ENCODE peak calls at places on chromosomes 4 and X, in seven cellular contexts. One of them, this sample, is unnamed.

GRCh38 chr4:169774466-169775445 is 17.0 kb upstream of the HPF1 start:
- DNase-seq in spleen: peak; percentile 76
- DNase-seq in IMR-90: no peak
- DNase-seq in esophagus squamous epithelium: no peak
- DNase-seq in gastrocnemius medialis: no peak
- DNase-seq in right lobe of liver: no peak
- DNase-seq in tibial nerve: no peak
- DNase-seq in this sample: no peak

GRCh38 chr4:101597204-101597603 is 193.3 kb upstream of the BANK1 start:
- DNase-seq in spleen: no peak
- DNase-seq in IMR-90: no peak
- DNase-seq in esophagus squamous epithelium: no peak
- DNase-seq in gastrocnemius medialis: no peak
- DNase-seq in right lobe of liver: no peak
- DNase-seq in tibial nerve: no peak
- DNase-seq in this sample: no peak

GRCh38 chrX:13845721-13846378 is 29.0 kb upstream of the GPM6B start:
- DNase-seq in spleen: no peak
- DNase-seq in IMR-90: no peak
- DNase-seq in esophagus squamous epithelium: no peak
- DNase-seq in gastrocnemius medialis: peak; percentile 28
- DNase-seq in right lobe of liver: no peak
- DNase-seq in tibial nerve: no peak
- DNase-seq in this sample: no peak

GRCh38 chr4:79875500-79875899 is 197.5 kb downstream of the ANTXR2 start:
- DNase-seq in spleen: no peak
- DNase-seq in IMR-90: no peak
- DNase-seq in esophagus squamous epithelium: no peak
- DNase-seq in gastrocnemius medialis: no peak
- DNase-seq in right lobe of liver: no peak
- DNase-seq in tibial nerve: no peak
- DNase-seq in this sample: no peak

GRCh38 chrX:34875204-34875603 is 67.4 kb upstream of the FAM47B start:
- DNase-seq in spleen: no peak
- DNase-seq in IMR-90: peak; percentile 75
- DNase-seq in esophagus squamous epithelium: no peak
- DNase-seq in gastrocnemius medialis: peak; percentile 60
- DNase-seq in right lobe of liver: no peak
- DNase-seq in tibial nerve: no peak
- DNase-seq in this sample: no peak

GRCh38 chr4:89572224-89572858 is 264.6 kb downstream of the SNCA start:
- DNase-seq in spleen: no peak
- DNase-seq in IMR-90: no peak
- DNase-seq in esophagus squamous epithelium: no peak
- DNase-seq in gastrocnemius medialis: no peak
- DNase-seq in right lobe of liver: no peak
- DNase-seq in tibial nerve: no peak
- DNase-seq in this sample: no peak

GRCh38 chrX:23752740-23753435 is 9.8 kb upstream of the ACOT9 start:
- DNase-seq in spleen: no peak
- DNase-seq in IMR-90: peak; percentile 62
- DNase-seq in esophagus squamous epithelium: no peak
- DNase-seq in gastrocnemius medialis: no peak
- DNase-seq in right lobe of liver: no peak
- DNase-seq in tibial nerve: no peak
- DNase-seq in this sample: no peak

GRCh38 chr4:1246901-1247810 is 1.8 kb downstream of the CTBP1 start:
- DNase-seq in spleen: peak; percentile 85
- DNase-seq in IMR-90: no peak
- DNase-seq in esophagus squamous epithelium: no peak
- DNase-seq in gastrocnemius medialis: peak; percentile 15
- DNase-seq in right lobe of liver: peak; percentile 47
- DNase-seq in tibial nerve: no peak
- DNase-seq in this sample: peak; percentile 19

GRCh38 chrX:13778916-13779315 is 38.0 kb downstream of the GPM6B start:
- DNase-seq in spleen: no peak
- DNase-seq in IMR-90: peak; percentile 74
- DNase-seq in esophagus squamous epithelium: no peak
- DNase-seq in gastrocnemius medialis: peak; percentile 13
- DNase-seq in right lobe of liver: no peak
- DNase-seq in tibial nerve: no peak
- DNase-seq in this sample: no peak

GRCh38 chrX:19172741-19173140 is 50.5 kb upstream of the ADGRG2 start:
- DNase-seq in spleen: no peak
- DNase-seq in IMR-90: no peak
- DNase-seq in esophagus squamous epithelium: no peak
- DNase-seq in gastrocnemius medialis: no peak
- DNase-seq in right lobe of liver: no peak
- DNase-seq in tibial nerve: no peak
- DNase-seq in this sample: no peak

GRCh38 chr4:31065086-31065485 is 344.9 kb downstream of the PCDH7 start:
- DNase-seq in spleen: no peak
- DNase-seq in IMR-90: no peak
- DNase-seq in esophagus squamous epithelium: no peak
- DNase-seq in gastrocnemius medialis: no peak
- DNase-seq in right lobe of liver: no peak
- DNase-seq in tibial nerve: no peak
- DNase-seq in this sample: no peak

GRCh38 chrX:21487832-21488231 is 113.6 kb downstream of the CNKSR2 start:
- DNase-seq in spleen: no peak
- DNase-seq in IMR-90: peak; percentile 13
- DNase-seq in esophagus squamous epithelium: no peak
- DNase-seq in gastrocnemius medialis: no peak
- DNase-seq in right lobe of liver: no peak
- DNase-seq in tibial nerve: no peak
- DNase-seq in this sample: no peak

GRCh38 chr4:168859888-168860694 is 150.0 kb downstream of the CBR4 start:
- DNase-seq in spleen: no peak
- DNase-seq in IMR-90: peak; percentile 62
- DNase-seq in esophagus squamous epithelium: no peak
- DNase-seq in gastrocnemius medialis: no peak
- DNase-seq in right lobe of liver: no peak
- DNase-seq in tibial nerve: no peak
- DNase-seq in this sample: no peak

GRCh38 chr4:139454111-139454600 is at the start of gene RAB33B:
- DNase-seq in spleen: no peak
- DNase-seq in IMR-90: peak; percentile 86
- DNase-seq in esophagus squamous epithelium: no peak
- DNase-seq in gastrocnemius medialis: no peak
- DNase-seq in right lobe of liver: no peak
- DNase-seq in tibial nerve: peak; percentile 85
- DNase-seq in this sample: no peak
- TF ChIP-seq POLR2A in spleen: no peak
- TF ChIP-seq POLR2A in IMR-90: no peak
- TF ChIP-seq POLR2A in esophagus squamous epithelium: peak; percentile 96
- TF ChIP-seq POLR2A in gastrocnemius medialis: peak; percentile 85
- TF ChIP-seq POLR2A in right lobe of liver: peak; percentile 90
- TF ChIP-seq POLR2A in tibial nerve: peak; percentile 90
- TF ChIP-seq POLR2A in this sample: peak; percentile 79

GRCh38 chr4:36757623-36758311 is 476.4 kb downstream of the DTHD1 start:
- DNase-seq in spleen: no peak
- DNase-seq in IMR-90: no peak
- DNase-seq in esophagus squamous epithelium: no peak
- DNase-seq in gastrocnemius medialis: no peak
- DNase-seq in right lobe of liver: no peak
- DNase-seq in tibial nerve: no peak
- DNase-seq in this sample: no peak

GRCh38 chr4:36758312-36758690 is 476.9 kb downstream of the DTHD1 start:
- DNase-seq in spleen: no peak
- DNase-seq in IMR-90: no peak
- DNase-seq in esophagus squamous epithelium: no peak
- DNase-seq in gastrocnemius medialis: no peak
- DNase-seq in right lobe of liver: no peak
- DNase-seq in tibial nerve: no peak
- DNase-seq in this sample: no peak

GRCh38 chr4:36761625-36762024 is 480.2 kb downstream of the DTHD1 start:
- DNase-seq in spleen: no peak
- DNase-seq in IMR-90: no peak
- DNase-seq in esophagus squamous epithelium: no peak
- DNase-seq in gastrocnemius medialis: no peak
- DNase-seq in right lobe of liver: no peak
- DNase-seq in tibial nerve: no peak
- DNase-seq in this sample: no peak

GRCh38 chr4:36763814-36764213 is 480.7 kb upstream of the NWD2 start:
- DNase-seq in spleen: no peak
- DNase-seq in IMR-90: no peak
- DNase-seq in esophagus squamous epithelium: no peak
- DNase-seq in gastrocnemius medialis: no peak
- DNase-seq in right lobe of liver: no peak
- DNase-seq in tibial nerve: no peak
- DNase-seq in this sample: no peak

GRCh38 chr4:36758779-36759178 is 477.4 kb downstream of the DTHD1 start:
- DNase-seq in spleen: no peak
- DNase-seq in IMR-90: no peak
- DNase-seq in esophagus squamous epithelium: no peak
- DNase-seq in gastrocnemius medialis: no peak
- DNase-seq in right lobe of liver: no peak
- DNase-seq in tibial nerve: no peak
- DNase-seq in this sample: no peak
- H3K4me3 ChIP-seq in spleen: no peak overlapping the region
- H3K4me3 ChIP-seq in IMR-90: no peak overlapping the region
- H3K4me3 ChIP-seq in esophagus squamous epithelium: no peak overlapping the region
- H3K4me3 ChIP-seq in gastrocnemius medialis: no peak overlapping the region
- H3K4me3 ChIP-seq in right lobe of liver: no peak overlapping the region
- H3K4me3 ChIP-seq in tibial nerve: no peak overlapping the region
- H3K4me3 ChIP-seq in this sample: no peak overlapping the region

GRCh38 chrX:111200327-111200726 is 70.0 kb downstream of the CAPN6 start:
- DNase-seq in spleen: no peak
- DNase-seq in IMR-90: no peak
- DNase-seq in esophagus squamous epithelium: no peak
- DNase-seq in gastrocnemius medialis: no peak
- DNase-seq in right lobe of liver: no peak
- DNase-seq in tibial nerve: no peak
- DNase-seq in this sample: no peak
- H3K4me1 ChIP-seq in spleen: no peaks in the 10 kb centered on the region
- H3K4me1 ChIP-seq in IMR-90: no peaks in the 10 kb centered on the region
- H3K4me1 ChIP-seq in esophagus squamous epithelium: no peaks in the 10 kb centered on the region
- H3K4me1 ChIP-seq in gastrocnemius medialis: no peaks in the 10 kb centered on the region
- H3K4me1 ChIP-seq in right lobe of liver: no peaks in the 10 kb centered on the region
- H3K4me1 ChIP-seq in tibial nerve: no peaks in the 10 kb centered on the region
- H3K4me1 ChIP-seq in this sample: no peaks in the 10 kb centered on the region

DNA sequence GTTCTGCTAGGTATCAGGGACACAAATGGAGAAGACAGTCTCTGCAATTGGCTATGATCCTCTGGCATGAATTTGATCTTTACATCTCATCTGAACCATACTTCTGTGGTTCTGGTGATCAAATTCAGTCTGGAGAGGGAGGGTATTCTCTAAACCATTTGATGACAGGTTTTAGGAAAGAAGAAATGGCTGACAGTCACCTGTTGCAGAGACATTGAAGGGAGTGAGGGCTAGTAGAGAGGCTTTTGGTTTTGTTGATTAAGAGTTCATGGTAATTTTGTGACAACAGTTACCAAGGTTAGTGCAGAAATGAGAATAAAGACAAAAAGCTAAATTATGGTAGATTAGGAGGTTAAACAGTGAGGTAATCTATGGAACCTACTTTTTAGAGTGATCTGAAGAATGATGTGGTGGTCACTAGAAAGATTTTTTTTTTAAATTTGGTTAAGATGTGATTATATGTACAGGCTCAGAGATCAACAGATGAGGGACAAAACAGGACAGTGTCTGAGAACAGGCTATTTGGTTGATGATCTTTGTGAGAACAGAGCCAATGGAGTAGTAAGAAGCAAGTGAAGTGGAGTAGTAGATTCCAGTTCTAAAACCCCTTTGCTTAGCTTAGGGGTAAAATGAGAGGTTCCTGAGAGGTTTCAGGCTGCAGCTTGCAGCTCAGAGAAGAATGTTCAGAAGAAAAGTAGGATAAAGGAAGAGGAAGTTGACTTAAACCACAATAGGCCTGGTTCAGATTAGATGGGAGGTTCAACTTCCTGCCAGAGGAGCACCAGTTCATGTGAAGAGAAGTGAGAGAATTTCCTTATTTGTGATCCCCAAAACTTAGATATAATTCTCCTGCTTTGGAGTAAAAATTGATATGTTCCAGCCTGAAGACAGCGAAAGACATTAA is 34.7 kb downstream of the VSIG4 start:
- DNase-seq in spleen: no peak
- DNase-seq in IMR-90: no peak
- DNase-seq in esophagus squamous epithelium: no peak
- DNase-seq in gastrocnemius medialis: no peak
- DNase-seq in right lobe of liver: no peak
- DNase-seq in tibial nerve: no peak
- DNase-seq in this sample: no peak
- TF ChIP-seq POLR2A in spleen: no peak
- TF ChIP-seq POLR2A in IMR-90: no peak
- TF ChIP-seq POLR2A in esophagus squamous epithelium: no peak
- TF ChIP-seq POLR2A in gastrocnemius medialis: no peak
- TF ChIP-seq POLR2A in right lobe of liver: no peak
- TF ChIP-seq POLR2A in tibial nerve: no peak
- TF ChIP-seq POLR2A in this sample: no peak

GRCh38 chr4:183399166-183399565 is 45.3 kb upstream of the CDKN2AIP start:
- DNase-seq in spleen: no peak
- DNase-seq in IMR-90: no peak
- DNase-seq in esophagus squamous epithelium: no peak
- DNase-seq in gastrocnemius medialis: no peak
- DNase-seq in right lobe of liver: no peak
- DNase-seq in tibial nerve: no peak
- DNase-seq in this sample: no peak
- H3K4me3 ChIP-seq in spleen: peak overlapping the region; percentile 69
- H3K4me3 ChIP-seq in IMR-90: no peak overlapping the region
- H3K4me3 ChIP-seq in esophagus squamous epithelium: peak overlapping the region; percentile 41
- H3K4me3 ChIP-seq in gastrocnemius medialis: no peak overlapping the region
- H3K4me3 ChIP-seq in right lobe of liver: no peak overlapping the region
- H3K4me3 ChIP-seq in tibial nerve: peak overlapping the region; percentile 44
- H3K4me3 ChIP-seq in this sample: no peak overlapping the region

DNA sequence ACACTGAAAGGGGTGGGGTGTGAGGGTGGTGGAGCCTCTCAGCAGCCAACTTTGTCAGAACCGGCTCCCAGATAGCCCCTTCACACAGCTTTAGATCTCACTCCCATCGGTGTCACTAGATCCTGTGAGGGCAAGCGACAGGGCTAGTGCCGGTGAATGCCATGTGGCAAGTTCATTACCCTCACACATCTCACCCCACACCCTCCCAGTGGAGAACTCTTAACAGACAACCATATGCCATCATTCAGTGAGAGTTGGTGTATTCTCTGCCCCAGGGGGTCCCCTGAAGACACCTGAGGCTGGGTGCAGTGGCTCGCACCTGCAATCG is 15.3 kb downstream of the SEPTIN6 start:
- DNase-seq in spleen: no peak
- DNase-seq in IMR-90: no peak
- DNase-seq in esophagus squamous epithelium: no peak
- DNase-seq in gastrocnemius medialis: no peak
- DNase-seq in right lobe of liver: no peak
- DNase-seq in tibial nerve: no peak
- DNase-seq in this sample: no peak
- H3K4me1 ChIP-seq in spleen: peaks cover 84% of the 10 kb centered on the region
- H3K4me1 ChIP-seq in IMR-90: no peaks in the 10 kb centered on the region
- H3K4me1 ChIP-seq in esophagus squamous epithelium: peaks cover 5% of the 10 kb centered on the region
- H3K4me1 ChIP-seq in gastrocnemius medialis: no peaks in the 10 kb centered on the region
- H3K4me1 ChIP-seq in right lobe of liver: no peaks in the 10 kb centered on the region
- H3K4me1 ChIP-seq in tibial nerve: no peaks in the 10 kb centered on the region
- H3K4me1 ChIP-seq in this sample: no peaks in the 10 kb centered on the region

GRCh38 chr4:47263721-47264120 is 199.8 kb downstream of the COMMD8 start:
- DNase-seq in spleen: no peak
- DNase-seq in IMR-90: no peak
- DNase-seq in esophagus squamous epithelium: no peak
- DNase-seq in gastrocnemius medialis: no peak
- DNase-seq in right lobe of liver: no peak
- DNase-seq in tibial nerve: no peak
- DNase-seq in this sample: no peak
- TF ChIP-seq POLR2A in spleen: no peak
- TF ChIP-seq POLR2A in IMR-90: no peak
- TF ChIP-seq POLR2A in esophagus squamous epithelium: no peak
- TF ChIP-seq POLR2A in gastrocnemius medialis: no peak
- TF ChIP-seq POLR2A in right lobe of liver: no peak
- TF ChIP-seq POLR2A in tibial nerve: no peak
- TF ChIP-seq POLR2A in this sample: no peak

This sample was measured in uterus.